ENCODE peak calls at places on chromosomes 2 and 18, in ten cellular contexts. One of them, this sample, is unnamed.

GRCh38 chr18:36602620-36603019 is 226.2 kb downstream of the TPGS2 start:
- DNase-seq in transverse colon: no peak
- DNase-seq in sciatic nerve: no peak
- DNase-seq in OCI-LY7: no peak
- DNase-seq in effector memory CD4-positive, alpha-beta T cell: no peak
- DNase-seq in NCI-H1092 treated with DMSO at 0.1 percent for 48 hours: no peak
- DNase-seq in non-pigmented ciliary epithelial cell: no peak
- DNase-seq in GM12878: no peak
- DNase-seq in putamen: no peak
- DNase-seq in stimulated activated CD4-positive, alpha-beta T cell treated with anti-CD3 and anti-CD28 coated beads, TNF-alpha, amount 100 ng/mL, for 4 hours: no peak
- DNase-seq in this sample: no peak

GRCh38 chr2:128441341-128442052 is 122.8 kb upstream of the HS6ST1 start:
- DNase-seq in stimulated activated CD4-positive, alpha-beta T cell treated with anti-CD3 and anti-CD28 coated beads, TNF-alpha, amount 100 ng/mL, for 4 hours: no peak
- DNase-seq in OCI-LY7: no peak
- DNase-seq in non-pigmented ciliary epithelial cell: no peak
- DNase-seq in NCI-H1092 treated with DMSO at 0.1 percent for 48 hours: no peak
- DNase-seq in sciatic nerve: peak; percentile 53
- DNase-seq in putamen: no peak
- DNase-seq in effector memory CD4-positive, alpha-beta T cell: no peak
- DNase-seq in GM12878: no peak
- DNase-seq in transverse colon: no peak
- DNase-seq in this sample: no peak

GRCh38 chr18:36960038-36960437 is 131.1 kb downstream of the KIAA1328 start:
- DNase-seq in NCI-H1092 treated with DMSO at 0.1 percent for 48 hours: no peak
- DNase-seq in sciatic nerve: peak; percentile 50
- DNase-seq in stimulated activated CD4-positive, alpha-beta T cell treated with anti-CD3 and anti-CD28 coated beads, TNF-alpha, amount 100 ng/mL, for 4 hours: no peak
- DNase-seq in GM12878: no peak
- DNase-seq in transverse colon: no peak
- DNase-seq in effector memory CD4-positive, alpha-beta T cell: no peak
- DNase-seq in OCI-LY7: no peak
- DNase-seq in non-pigmented ciliary epithelial cell: no peak
- DNase-seq in putamen: no peak
- DNase-seq in this sample: no peak

GRCh38 chr2:216743781-216744180 is 48.4 kb upstream of the IGFBP5 start:
- DNase-seq in GM12878: no peak
- DNase-seq in transverse colon: no peak
- DNase-seq in stimulated activated CD4-positive, alpha-beta T cell treated with anti-CD3 and anti-CD28 coated beads, TNF-alpha, amount 100 ng/mL, for 4 hours: no peak
- DNase-seq in non-pigmented ciliary epithelial cell: no peak
- DNase-seq in NCI-H1092 treated with DMSO at 0.1 percent for 48 hours: no peak
- DNase-seq in sciatic nerve: no peak
- DNase-seq in putamen: no peak
- DNase-seq in OCI-LY7: no peak
- DNase-seq in effector memory CD4-positive, alpha-beta T cell: no peak
- DNase-seq in this sample: no peak

GRCh38 chr2:120205901-120206581 is 17.2 kb downstream of the TMEM185B start:
- DNase-seq in OCI-LY7: peak; percentile 48
- DNase-seq in transverse colon: peak; percentile 67
- DNase-seq in GM12878: no peak
- DNase-seq in non-pigmented ciliary epithelial cell: no peak
- DNase-seq in sciatic nerve: no peak
- DNase-seq in stimulated activated CD4-positive, alpha-beta T cell treated with anti-CD3 and anti-CD28 coated beads, TNF-alpha, amount 100 ng/mL, for 4 hours: no peak
- DNase-seq in effector memory CD4-positive, alpha-beta T cell: no peak
- DNase-seq in NCI-H1092 treated with DMSO at 0.1 percent for 48 hours: no peak
- DNase-seq in putamen: no peak
- DNase-seq in this sample: no peak

GRCh38 chr2:74390601-74391000 is 10.5 kb upstream of the DCTN1 start:
- DNase-seq in stimulated activated CD4-positive, alpha-beta T cell treated with anti-CD3 and anti-CD28 coated beads, TNF-alpha, amount 100 ng/mL, for 4 hours: no peak
- DNase-seq in OCI-LY7: no peak
- DNase-seq in putamen: no peak
- DNase-seq in NCI-H1092 treated with DMSO at 0.1 percent for 48 hours: no peak
- DNase-seq in sciatic nerve: no peak
- DNase-seq in non-pigmented ciliary epithelial cell: no peak
- DNase-seq in transverse colon: no peak
- DNase-seq in effector memory CD4-positive, alpha-beta T cell: no peak
- DNase-seq in GM12878: no peak
- DNase-seq in this sample: no peak

GRCh38 chr2:182324665-182325064 is 102.2 kb downstream of the PDE1A start:
- DNase-seq in OCI-LY7: no peak
- DNase-seq in stimulated activated CD4-positive, alpha-beta T cell treated with anti-CD3 and anti-CD28 coated beads, TNF-alpha, amount 100 ng/mL, for 4 hours: no peak
- DNase-seq in GM12878: no peak
- DNase-seq in sciatic nerve: no peak
- DNase-seq in transverse colon: no peak
- DNase-seq in NCI-H1092 treated with DMSO at 0.1 percent for 48 hours: no peak
- DNase-seq in effector memory CD4-positive, alpha-beta T cell: no peak
- DNase-seq in non-pigmented ciliary epithelial cell: no peak
- DNase-seq in putamen: no peak
- DNase-seq in this sample: no peak

GRCh38 chr2:99205491-99205890 is 24.5 kb downstream of the MRPL30 start:
- DNase-seq in NCI-H1092 treated with DMSO at 0.1 percent for 48 hours: no peak
- DNase-seq in sciatic nerve: no peak
- DNase-seq in stimulated activated CD4-positive, alpha-beta T cell treated with anti-CD3 and anti-CD28 coated beads, TNF-alpha, amount 100 ng/mL, for 4 hours: no peak
- DNase-seq in putamen: no peak
- DNase-seq in non-pigmented ciliary epithelial cell: no peak
- DNase-seq in OCI-LY7: no peak
- DNase-seq in GM12878: no peak
- DNase-seq in transverse colon: no peak
- DNase-seq in effector memory CD4-positive, alpha-beta T cell: no peak
- DNase-seq in this sample: no peak

GRCh38 chr2:207952564-207953345 is 72.6 kb downstream of the PLEKHM3 start:
- DNase-seq in stimulated activated CD4-positive, alpha-beta T cell treated with anti-CD3 and anti-CD28 coated beads, TNF-alpha, amount 100 ng/mL, for 4 hours: no peak
- DNase-seq in NCI-H1092 treated with DMSO at 0.1 percent for 48 hours: no peak
- DNase-seq in OCI-LY7: no peak
- DNase-seq in GM12878: no peak
- DNase-seq in effector memory CD4-positive, alpha-beta T cell: no peak
- DNase-seq in non-pigmented ciliary epithelial cell: no peak
- DNase-seq in transverse colon: no peak
- DNase-seq in putamen: no peak
- DNase-seq in sciatic nerve: no peak
- DNase-seq in this sample: no peak

GRCh38 chr2:206212673-206213513 is 53.2 kb downstream of the EEF1B2 start:
- DNase-seq in stimulated activated CD4-positive, alpha-beta T cell treated with anti-CD3 and anti-CD28 coated beads, TNF-alpha, amount 100 ng/mL, for 4 hours: no peak
- DNase-seq in non-pigmented ciliary epithelial cell: peak; percentile 34
- DNase-seq in transverse colon: no peak
- DNase-seq in effector memory CD4-positive, alpha-beta T cell: no peak
- DNase-seq in NCI-H1092 treated with DMSO at 0.1 percent for 48 hours: no peak
- DNase-seq in putamen: peak; percentile 62
- DNase-seq in GM12878: no peak
- DNase-seq in sciatic nerve: no peak
- DNase-seq in OCI-LY7: no peak
- DNase-seq in this sample: no peak

GRCh38 chr18:25349926-25350560 is 1.9 kb downstream of the ZNF521 start:
- DNase-seq in sciatic nerve: peak; percentile 66
- DNase-seq in putamen: peak; percentile 8
- DNase-seq in non-pigmented ciliary epithelial cell: no peak
- DNase-seq in GM12878: no peak
- DNase-seq in NCI-H1092 treated with DMSO at 0.1 percent for 48 hours: no peak
- DNase-seq in stimulated activated CD4-positive, alpha-beta T cell treated with anti-CD3 and anti-CD28 coated beads, TNF-alpha, amount 100 ng/mL, for 4 hours: no peak
- DNase-seq in OCI-LY7: no peak
- DNase-seq in effector memory CD4-positive, alpha-beta T cell: no peak
- DNase-seq in transverse colon: no peak
- DNase-seq in this sample: no peak

GRCh38 chr2:168336786-168337388 is 89.5 kb upstream of the STK39 start:
- DNase-seq in transverse colon: peak; percentile 78
- DNase-seq in OCI-LY7: peak; percentile 49
- DNase-seq in putamen: no peak
- DNase-seq in stimulated activated CD4-positive, alpha-beta T cell treated with anti-CD3 and anti-CD28 coated beads, TNF-alpha, amount 100 ng/mL, for 4 hours: peak; percentile 19
- DNase-seq in NCI-H1092 treated with DMSO at 0.1 percent for 48 hours: peak; percentile 17
- DNase-seq in GM12878: no peak
- DNase-seq in sciatic nerve: no peak
- DNase-seq in non-pigmented ciliary epithelial cell: no peak
- DNase-seq in effector memory CD4-positive, alpha-beta T cell: peak; percentile 32
- DNase-seq in this sample: peak; percentile 25

GRCh38 chr18:79988925-79989361 is 580 bp upstream of the TXNL4A start:
- DNase-seq in stimulated activated CD4-positive, alpha-beta T cell treated with anti-CD3 and anti-CD28 coated beads, TNF-alpha, amount 100 ng/mL, for 4 hours: no peak
- DNase-seq in non-pigmented ciliary epithelial cell: no peak
- DNase-seq in sciatic nerve: peak; percentile 69
- DNase-seq in transverse colon: peak; percentile 42
- DNase-seq in OCI-LY7: no peak
- DNase-seq in effector memory CD4-positive, alpha-beta T cell: no peak
- DNase-seq in GM12878: no peak
- DNase-seq in NCI-H1092 treated with DMSO at 0.1 percent for 48 hours: no peak
- DNase-seq in putamen: no peak
- DNase-seq in this sample: no peak

GRCh38 chr2:231337807-231338759 is 57.4 kb upstream of the B3GNT7 start:
- DNase-seq in GM12878: no peak
- DNase-seq in NCI-H1092 treated with DMSO at 0.1 percent for 48 hours: no peak
- DNase-seq in putamen: no peak
- DNase-seq in sciatic nerve: peak; percentile 26
- DNase-seq in stimulated activated CD4-positive, alpha-beta T cell treated with anti-CD3 and anti-CD28 coated beads, TNF-alpha, amount 100 ng/mL, for 4 hours: no peak
- DNase-seq in non-pigmented ciliary epithelial cell: no peak
- DNase-seq in effector memory CD4-positive, alpha-beta T cell: no peak
- DNase-seq in transverse colon: no peak
- DNase-seq in OCI-LY7: no peak
- DNase-seq in this sample: no peak